ENCODE peak calls at places on chromosomes 12 and 14, in ten cellular contexts. Z is neural crest cell; K is activated naive CD4-positive, alpha-beta T cell; G is tibial artery; V is LoVo; E is T follicular helper cell; P is myocyte; B is stimulated activated CD8-positive, alpha-beta memory T cell treated with anti-CD3 and anti-CD28 coated beads, Interleukin-12 subunit alpha, Interleukin-12 subunit beta, amount 100 ng/mL, for 4 hours; S is left ventricle myocardium superior; N is CD8-positive, alpha-beta T cell. F is an unnamed sample.

GRCh38 chr12:68890701-68891113 is 42.3 kb downstream of the CPM start:
- DNase-seq in Z (no peak), K (no peak), G (no peak), V (no peak), E (no peak), P (no peak), B (no peak), S (peak), N (no peak), F (no peak)

GRCh38 chr12:101875112-101875961 is 2.0 kb upstream of the DRAM1 start:
- DNase-seq in Z (no peak), K (no peak), G (no peak), V (no peak), E (no peak), P (no peak), B (no peak), S (no peak), N (no peak), F (no peak)

GRCh38 chr12:2783936-2784600 is 10.7 kb upstream of the FKBP4 start:
- DNase-seq in Z (peak), K (peak), G (peak), V (peak), E (no peak), P (peak), B (no peak), S (peak), N (peak), F (no peak)

GRCh38 chr12:91490667-91491309 is 308.2 kb upstream of the DCN start:
- DNase-seq in Z (no peak), K (no peak), G (no peak), V (no peak), E (no peak), P (no peak), B (no peak), S (no peak), N (no peak), F (no peak)

GRCh38 chr12:87086118-87086891 is 830.1 kb upstream of the MGAT4C start:
- DNase-seq in Z (no peak), K (no peak), G (no peak), V (no peak), E (no peak), P (no peak), B (no peak), S (no peak), N (no peak), F (peak)

GRCh38 chr12:12533238-12533829 is 29.3 kb downstream of the DUSP16 start:
- DNase-seq in Z (no peak), K (no peak), G (no peak), V (peak), E (no peak), P (peak), B (no peak), S (peak), N (no peak), F (peak)

GRCh38 chr14:77681196-77682157 is 26.3 kb downstream of the ALKBH1 start:
- DNase-seq in Z (no peak), K (no peak), G (no peak), V (peak), E (no peak), P (peak), B (no peak), S (no peak), N (no peak), F (peak)

GRCh38 chr12:27709932-27710591 is 570 bp upstream of the MRPS35 start:
- DNase-seq in Z (no peak), K (no peak), G (no peak), V (peak), E (no peak), P (no peak), B (no peak), S (no peak), N (no peak), F (no peak)

GRCh38 chr14:76024211-76024907 is 38.8 kb downstream of the IFT43 start:
- DNase-seq in Z (no peak), K (no peak), G (no peak), V (no peak), E (no peak), P (no peak), B (no peak), S (no peak), N (no peak), F (no peak)

GRCh38 chr14:34715108-34715863 is 893 bp upstream of the CFL2 start:
- DNase-seq in Z (no peak), K (no peak), G (no peak), V (no peak), E (no peak), P (peak), B (no peak), S (no peak), N (no peak), F (no peak)

GRCh38 chr12:126182619-126183236 is 1117.5 kb downstream of the AACS start:
- DNase-seq in Z (no peak), K (no peak), G (no peak), V (no peak), E (no peak), P (peak), B (no peak), S (peak), N (no peak), F (no peak)

GRCh38 chr14:72045271-72045670 is 113.0 kb downstream of the RGS6 start:
- DNase-seq in Z (no peak), K (no peak), G (no peak), V (no peak), E (no peak), P (no peak), B (no peak), S (no peak), N (no peak), F (no peak)

GRCh38 chr12:124916370-124917134 is 2.1 kb upstream of the UBC start:
- DNase-seq in Z (no peak), K (no peak), G (peak), V (peak), E (no peak), P (peak), B (no peak), S (peak), N (peak), F (no peak)

GRCh38 chr14:63686926-63687325 is 40.9 kb downstream of the SGPP1 start:
- DNase-seq in Z (no peak), K (no peak), G (no peak), V (no peak), E (no peak), P (no peak), B (no peak), S (no peak), N (no peak), F (no peak)

GRCh38 chr12:85369365-85370154 is 89.5 kb downstream of the ALX1 start:
- DNase-seq in Z (no peak), K (no peak), G (no peak), V (no peak), E (no peak), P (no peak), B (no peak), S (no peak), N (no peak), F (no peak)

GRCh38 chr12:110513842-110514241 is 11.7 kb downstream of the RAD9B start:
- DNase-seq in Z (no peak), K (no peak), G (no peak), V (no peak), E (no peak), P (no peak), B (no peak), S (no peak), N (no peak), F (no peak)

GRCh38 chr14:103561381-103562134 is 899 bp downstream of the BAG5 start:
- DNase-seq in Z (no peak), K (peak), G (no peak), V (peak), E (peak), P (no peak), B (no peak), S (no peak), N (no peak), F (peak)

GRCh38 chr12:29306267-29306666 is 74.7 kb downstream of the ERGIC2 start:
- DNase-seq in Z (no peak), K (no peak), G (no peak), V (no peak), E (no peak), P (no peak), B (no peak), S (no peak), N (no peak), F (no peak)

GRCh38 chr14:45891417-45892080 is 638.5 kb upstream of the MIS18BP1 start:
- DNase-seq in Z (peak), K (no peak), G (no peak), V (no peak), E (no peak), P (no peak), B (no peak), S (no peak), N (no peak), F (peak)

GRCh38 chr14:101875041-101875725 is 89.2 kb upstream of the DYNC1H1 start:
- DNase-seq in Z (no peak), K (no peak), G (no peak), V (no peak), E (no peak), P (no peak), B (no peak), S (no peak), N (no peak), F (no peak)

GRCh38 chr12:14201291-14201690 is 164.2 kb upstream of the ATF7IP start:
- DNase-seq in Z (no peak), K (no peak), G (no peak), V (no peak), E (no peak), P (no peak), B (no peak), S (no peak), N (no peak), F (no peak)